ENCODE peak calls at places on chromosomes 5 and 9, in five cellular contexts. One of them, this sample, is unnamed.

GRCh38 chr5:167835146-167835545 is 456.3 kb upstream of the WWC1 start:
- DNase-seq in skeletal muscle cell: peak; percentile 56
- DNase-seq in stimulated activated CD8-positive, alpha-beta memory T cell treated with anti-CD3 and anti-CD28 coated beads, Interleukin-12 subunit alpha, Interleukin-12 subunit beta, amount 100 ng/mL, for 4 hours: no peak
- DNase-seq in T follicular helper cell: no peak
- DNase-seq in A172: no peak
- DNase-seq in this sample: no peak

GRCh38 chr9:69466151-69466550 is 141.1 kb downstream of the ENTREP1 start:
- DNase-seq in T follicular helper cell: no peak
- DNase-seq in A172: peak; percentile 33
- DNase-seq in skeletal muscle cell: no peak
- DNase-seq in stimulated activated CD8-positive, alpha-beta memory T cell treated with anti-CD3 and anti-CD28 coated beads, Interleukin-12 subunit alpha, Interleukin-12 subunit beta, amount 100 ng/mL, for 4 hours: no peak
- DNase-seq in this sample: no peak

GRCh38 chr5:175596818-175597217 is 61.1 kb upstream of the HRH2 start:
- DNase-seq in stimulated activated CD8-positive, alpha-beta memory T cell treated with anti-CD3 and anti-CD28 coated beads, Interleukin-12 subunit alpha, Interleukin-12 subunit beta, amount 100 ng/mL, for 4 hours: no peak
- DNase-seq in A172: no peak
- DNase-seq in skeletal muscle cell: no peak
- DNase-seq in T follicular helper cell: no peak
- DNase-seq in this sample: no peak

GRCh38 chr9:120910643-120911042 is 16.0 kb downstream of the TRAF1 start:
- DNase-seq in stimulated activated CD8-positive, alpha-beta memory T cell treated with anti-CD3 and anti-CD28 coated beads, Interleukin-12 subunit alpha, Interleukin-12 subunit beta, amount 100 ng/mL, for 4 hours: no peak
- DNase-seq in T follicular helper cell: no peak
- DNase-seq in A172: no peak
- DNase-seq in skeletal muscle cell: no peak
- DNase-seq in this sample: no peak

GRCh38 chr9:134434896-134435506 is 108.7 kb downstream of the RXRA start:
- DNase-seq in T follicular helper cell: no peak
- DNase-seq in skeletal muscle cell: peak; percentile 93
- DNase-seq in A172: peak; percentile 95
- DNase-seq in stimulated activated CD8-positive, alpha-beta memory T cell treated with anti-CD3 and anti-CD28 coated beads, Interleukin-12 subunit alpha, Interleukin-12 subunit beta, amount 100 ng/mL, for 4 hours: no peak
- DNase-seq in this sample: peak; percentile 46

GRCh38 chr9:88179080-88179521 is 40.8 kb upstream of the SPATA31C2 start:
- DNase-seq in stimulated activated CD8-positive, alpha-beta memory T cell treated with anti-CD3 and anti-CD28 coated beads, Interleukin-12 subunit alpha, Interleukin-12 subunit beta, amount 100 ng/mL, for 4 hours: no peak
- DNase-seq in skeletal muscle cell: no peak
- DNase-seq in A172: peak; percentile 9
- DNase-seq in T follicular helper cell: no peak
- DNase-seq in this sample: no peak

GRCh38 chr5:36396640-36397039 is 94.9 kb upstream of the RANBP3L start:
- DNase-seq in A172: no peak
- DNase-seq in skeletal muscle cell: no peak
- DNase-seq in stimulated activated CD8-positive, alpha-beta memory T cell treated with anti-CD3 and anti-CD28 coated beads, Interleukin-12 subunit alpha, Interleukin-12 subunit beta, amount 100 ng/mL, for 4 hours: no peak
- DNase-seq in T follicular helper cell: no peak
- DNase-seq in this sample: peak; percentile 67

GRCh38 chr9:81755721-81756120 is 66.4 kb upstream of the TLE1 start:
- DNase-seq in skeletal muscle cell: no peak
- DNase-seq in T follicular helper cell: no peak
- DNase-seq in A172: no peak
- DNase-seq in stimulated activated CD8-positive, alpha-beta memory T cell treated with anti-CD3 and anti-CD28 coated beads, Interleukin-12 subunit alpha, Interleukin-12 subunit beta, amount 100 ng/mL, for 4 hours: no peak
- DNase-seq in this sample: no peak

GRCh38 chr9:111959960-111960359 is 63.3 kb downstream of the UGCG start:
- DNase-seq in T follicular helper cell: no peak
- DNase-seq in skeletal muscle cell: peak; percentile 67
- DNase-seq in A172: no peak
- DNase-seq in stimulated activated CD8-positive, alpha-beta memory T cell treated with anti-CD3 and anti-CD28 coated beads, Interleukin-12 subunit alpha, Interleukin-12 subunit beta, amount 100 ng/mL, for 4 hours: no peak
- DNase-seq in this sample: no peak

This sample was measured in Caco-2.